ENCODE peak calls at places on chromosome 20, in five cellular contexts. One of them, this sample, is unnamed.

GRCh38 chr20:49792006-49792405 is 20.6 kb upstream of the SLC9A8 start:
- DNase-seq in BE2C: no peak
- DNase-seq in GM12865: no peak
- DNase-seq in OCI-LY7: no peak
- DNase-seq in uterus: no peak
- DNase-seq in this sample: no peak

GRCh38 chr20:31868853-31869672 is 1.3 kb downstream of the DUSP15 start:
- DNase-seq in BE2C: no peak
- DNase-seq in GM12865: no peak
- DNase-seq in OCI-LY7: no peak
- DNase-seq in uterus: no peak
- DNase-seq in this sample: no peak

GRCh38 chr20:60108397-60108796 is 150.2 kb downstream of the CDH26 start:
- DNase-seq in BE2C: no peak
- DNase-seq in GM12865: no peak
- DNase-seq in OCI-LY7: no peak
- DNase-seq in uterus: no peak
- DNase-seq in this sample: no peak

GRCh38 chr20:19934792-19935491 is 82.2 kb upstream of the NAA20 start:
- DNase-seq in BE2C: no peak
- DNase-seq in GM12865: peak
- DNase-seq in OCI-LY7: no peak
- DNase-seq in uterus: no peak
- DNase-seq in this sample: no peak

GRCh38 chr20:19419420-19419819 is 207.0 kb downstream of the SLC24A3 start:
- DNase-seq in BE2C: no peak
- DNase-seq in GM12865: no peak
- DNase-seq in OCI-LY7: no peak
- DNase-seq in uterus: no peak
- DNase-seq in this sample: no peak

GRCh38 chr20:50540620-50541605 is 30.7 kb downstream of the PTPN1 start:
- DNase-seq in BE2C: no peak
- DNase-seq in GM12865: no peak
- DNase-seq in OCI-LY7: no peak
- DNase-seq in uterus: no peak
- DNase-seq in this sample: no peak

GRCh38 chr20:4443016-4443415 is 278.7 kb upstream of the PRND start:
- DNase-seq in BE2C: no peak
- DNase-seq in GM12865: no peak
- DNase-seq in OCI-LY7: no peak
- DNase-seq in uterus: no peak
- DNase-seq in this sample: no peak

GRCh38 chr20:12875510-12875909 is 133.3 kb upstream of the SPTLC3 start:
- DNase-seq in BE2C: no peak
- DNase-seq in GM12865: no peak
- DNase-seq in OCI-LY7: no peak
- DNase-seq in uterus: no peak
- DNase-seq in this sample: no peak

GRCh38 chr20:61874421-61875068 is 191.1 kb downstream of the TAF4 start:
- DNase-seq in BE2C: no peak
- DNase-seq in GM12865: no peak
- DNase-seq in OCI-LY7: peak
- DNase-seq in uterus: no peak
- DNase-seq in this sample: no peak

GRCh38 chr20:4227085-4227821 is 211.9 kb upstream of the RNF24 start:
- DNase-seq in BE2C: no peak
- DNase-seq in GM12865: peak
- DNase-seq in OCI-LY7: peak
- DNase-seq in uterus: no peak
- DNase-seq in this sample: no peak

GRCh38 chr20:24164360-24164759 is 175.8 kb upstream of the GGTLC1 start:
- DNase-seq in BE2C: peak
- DNase-seq in GM12865: peak
- DNase-seq in OCI-LY7: peak
- DNase-seq in uterus: no peak
- DNase-seq in this sample: no peak

GRCh38 chr20:49496526-49497216 is 14.2 kb upstream of the KCNB1 start:
- DNase-seq in BE2C: no peak
- DNase-seq in GM12865: no peak
- DNase-seq in OCI-LY7: no peak
- DNase-seq in uterus: no peak
- DNase-seq in this sample: no peak

GRCh38 chr20:50848341-50848808 is 53.5 kb downstream of the BCAS4 start:
- DNase-seq in BE2C: no peak
- DNase-seq in GM12865: peak
- DNase-seq in OCI-LY7: peak
- DNase-seq in uterus: peak
- DNase-seq in this sample: no peak

GRCh38 chr20:20821496-20822260 is 109.2 kb upstream of the RALGAPA2 start:
- DNase-seq in BE2C: no peak
- DNase-seq in GM12865: no peak
- DNase-seq in OCI-LY7: no peak
- DNase-seq in uterus: no peak
- DNase-seq in this sample: no peak

GRCh38 chr20:50027611-50028105 is 44.9 kb downstream of the SNAI1 start:
- DNase-seq in BE2C: peak
- DNase-seq in GM12865: no peak
- DNase-seq in OCI-LY7: no peak
- DNase-seq in uterus: peak
- DNase-seq in this sample: no peak

GRCh38 chr20:15654208-15654649 is 919.0 kb downstream of the KIF16B start:
- DNase-seq in BE2C: peak
- DNase-seq in GM12865: peak
- DNase-seq in OCI-LY7: peak
- DNase-seq in uterus: no peak
- DNase-seq in this sample: peak

GRCh38 chr20:50701055-50701963 is 10.0 kb upstream of the RIPOR3 start:
- DNase-seq in BE2C: no peak
- DNase-seq in GM12865: no peak
- DNase-seq in OCI-LY7: no peak
- DNase-seq in uterus: no peak
- DNase-seq in this sample: no peak

GRCh38 chr20:50285376-50286173 is 94.9 kb downstream of the CEBPB start:
- DNase-seq in BE2C: peak
- DNase-seq in GM12865: peak
- DNase-seq in OCI-LY7: peak
- DNase-seq in uterus: peak
- DNase-seq in this sample: peak

GRCh38 chr20:62818592-62819493 is 2.0 kb downstream of the COL9A3 start:
- DNase-seq in BE2C: peak
- DNase-seq in GM12865: no peak
- DNase-seq in OCI-LY7: no peak
- DNase-seq in uterus: no peak
- DNase-seq in this sample: no peak

GRCh38 chr20:64196831-64197418 is 32.7 kb downstream of the MYT1 start:
- DNase-seq in BE2C: no peak
- DNase-seq in GM12865: no peak
- DNase-seq in OCI-LY7: no peak
- DNase-seq in uterus: no peak
- DNase-seq in this sample: no peak

GRCh38 chr20:59006864-59007757 is at the start of gene CTSZ:
- DNase-seq in BE2C: no peak
- DNase-seq in GM12865: peak
- DNase-seq in OCI-LY7: peak
- DNase-seq in uterus: peak
- DNase-seq in this sample: no peak

GRCh38 chr20:3632311-3633004 is 30.7 kb downstream of the GFRA4 start:
- DNase-seq in BE2C: no peak
- DNase-seq in GM12865: no peak
- DNase-seq in OCI-LY7: no peak
- DNase-seq in uterus: no peak
- DNase-seq in this sample: no peak

DNA sequence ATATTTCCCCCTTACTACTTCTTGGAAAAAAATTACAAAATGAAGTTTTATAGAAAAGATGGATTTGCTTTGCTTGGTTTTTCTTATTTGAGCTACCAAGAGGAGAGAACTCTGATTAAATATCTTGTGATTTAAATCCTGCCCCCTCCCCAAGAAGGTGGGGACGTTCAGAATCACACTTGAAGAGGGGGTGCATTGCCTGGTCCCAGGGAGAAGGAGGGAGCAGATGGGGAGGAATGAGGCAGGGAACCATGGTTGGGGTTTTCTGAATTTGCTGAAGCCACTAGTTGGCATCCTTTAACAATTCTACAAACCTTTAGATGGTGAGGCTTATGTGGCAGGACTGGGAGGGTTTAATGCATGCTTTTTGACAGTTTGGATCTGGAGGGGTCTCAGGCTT is 5.5 kb downstream of the PCK1 start:
- DNase-seq in BE2C: no peak
- DNase-seq in GM12865: no peak
- DNase-seq in OCI-LY7: no peak
- DNase-seq in uterus: no peak
- DNase-seq in this sample: no peak
- H3K4me3 ChIP-seq in BE2C: no peak
- H3K4me3 ChIP-seq in GM12865: no peak
- H3K4me3 ChIP-seq in OCI-LY7: no peak
- H3K4me3 ChIP-seq in uterus: no peak
- H3K4me3 ChIP-seq in this sample: no peak

GRCh38 chr20:53382263-53382844 is 211.3 kb downstream of the ZNF217 start:
- DNase-seq in BE2C: peak
- DNase-seq in GM12865: no peak
- DNase-seq in OCI-LY7: no peak
- DNase-seq in uterus: no peak
- DNase-seq in this sample: no peak

GRCh38 chr20:53384392-53384791 is 209.2 kb downstream of the ZNF217 start:
- DNase-seq in BE2C: no peak
- DNase-seq in GM12865: no peak
- DNase-seq in OCI-LY7: no peak
- DNase-seq in uterus: no peak
- DNase-seq in this sample: no peak

GRCh38 chr20:53376021-53376420 is 217.6 kb downstream of the ZNF217 start:
- DNase-seq in BE2C: no peak
- DNase-seq in GM12865: no peak
- DNase-seq in OCI-LY7: no peak
- DNase-seq in uterus: no peak
- DNase-seq in this sample: no peak

GRCh38 chr20:53386186-53386681 is 207.4 kb downstream of the ZNF217 start:
- DNase-seq in BE2C: no peak
- DNase-seq in GM12865: no peak
- DNase-seq in OCI-LY7: no peak
- DNase-seq in uterus: no peak
- DNase-seq in this sample: no peak

GRCh38 chr20:53381568-53382262 is 211.9 kb downstream of the ZNF217 start:
- DNase-seq in BE2C: no peak
- DNase-seq in GM12865: no peak
- DNase-seq in OCI-LY7: no peak
- DNase-seq in uterus: no peak
- DNase-seq in this sample: no peak
- TF ChIP-seq CTCF in BE2C: peak
- TF ChIP-seq CTCF in GM12865: no peak
- TF ChIP-seq CTCF in OCI-LY7: peak
- TF ChIP-seq CTCF in uterus: no peak
- TF ChIP-seq CTCF in this sample: no peak

GRCh38 chr20:36645353-36645752 is 643 bp downstream of the SLA2 start:
- DNase-seq in BE2C: no peak
- DNase-seq in GM12865: no peak
- DNase-seq in OCI-LY7: no peak
- DNase-seq in uterus: no peak
- DNase-seq in this sample: no peak
- H3K4me3 ChIP-seq in BE2C: no peak
- H3K4me3 ChIP-seq in GM12865: no peak
- H3K4me3 ChIP-seq in OCI-LY7: no peak
- H3K4me3 ChIP-seq in uterus: no peak
- H3K4me3 ChIP-seq in this sample: no peak

DNA sequence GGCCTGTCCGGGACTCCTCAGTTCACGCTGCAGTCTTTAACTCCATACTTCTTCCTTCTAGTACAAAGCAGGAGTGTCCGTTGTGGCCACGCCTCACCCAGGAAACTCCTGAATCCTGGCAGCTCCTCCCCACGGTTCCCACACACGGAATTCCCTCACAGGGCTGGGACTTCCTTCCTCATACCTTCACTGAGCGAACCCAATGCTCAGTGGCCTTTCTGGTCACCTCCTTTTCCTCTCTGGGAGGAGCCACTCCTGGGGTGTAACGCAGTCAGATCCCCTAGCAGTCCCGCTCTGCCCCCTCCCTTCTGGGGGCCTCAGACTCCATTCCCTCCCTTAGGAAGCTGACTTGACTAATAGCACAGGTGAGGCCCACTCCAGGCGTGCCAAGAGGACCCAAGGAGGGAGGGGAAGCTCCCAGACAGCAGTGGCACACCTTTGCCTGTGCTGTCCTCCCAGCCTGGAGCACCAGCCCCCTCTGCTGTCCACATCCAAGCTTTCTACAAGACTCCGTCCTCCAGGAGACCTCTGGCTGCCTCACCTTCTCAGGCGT is at the start of gene SLC52A3:
- DNase-seq in BE2C: no peak
- DNase-seq in GM12865: no peak
- DNase-seq in OCI-LY7: no peak
- DNase-seq in uterus: no peak
- DNase-seq in this sample: no peak
- TF ChIP-seq CTCF in BE2C: peak
- TF ChIP-seq CTCF in GM12865: peak
- TF ChIP-seq CTCF in OCI-LY7: no peak
- TF ChIP-seq CTCF in uterus: peak
- TF ChIP-seq CTCF in this sample: no peak

GRCh38 chr20:38779247-38780097 is 26.0 kb upstream of the PPP1R16B start:
- DNase-seq in BE2C: no peak
- DNase-seq in GM12865: no peak
- DNase-seq in OCI-LY7: no peak
- DNase-seq in uterus: no peak
- DNase-seq in this sample: no peak
- H3K4me3 ChIP-seq in BE2C: no peak
- H3K4me3 ChIP-seq in GM12865: no peak
- H3K4me3 ChIP-seq in OCI-LY7: no peak
- H3K4me3 ChIP-seq in uterus: no peak
- H3K4me3 ChIP-seq in this sample: no peak

DNA sequence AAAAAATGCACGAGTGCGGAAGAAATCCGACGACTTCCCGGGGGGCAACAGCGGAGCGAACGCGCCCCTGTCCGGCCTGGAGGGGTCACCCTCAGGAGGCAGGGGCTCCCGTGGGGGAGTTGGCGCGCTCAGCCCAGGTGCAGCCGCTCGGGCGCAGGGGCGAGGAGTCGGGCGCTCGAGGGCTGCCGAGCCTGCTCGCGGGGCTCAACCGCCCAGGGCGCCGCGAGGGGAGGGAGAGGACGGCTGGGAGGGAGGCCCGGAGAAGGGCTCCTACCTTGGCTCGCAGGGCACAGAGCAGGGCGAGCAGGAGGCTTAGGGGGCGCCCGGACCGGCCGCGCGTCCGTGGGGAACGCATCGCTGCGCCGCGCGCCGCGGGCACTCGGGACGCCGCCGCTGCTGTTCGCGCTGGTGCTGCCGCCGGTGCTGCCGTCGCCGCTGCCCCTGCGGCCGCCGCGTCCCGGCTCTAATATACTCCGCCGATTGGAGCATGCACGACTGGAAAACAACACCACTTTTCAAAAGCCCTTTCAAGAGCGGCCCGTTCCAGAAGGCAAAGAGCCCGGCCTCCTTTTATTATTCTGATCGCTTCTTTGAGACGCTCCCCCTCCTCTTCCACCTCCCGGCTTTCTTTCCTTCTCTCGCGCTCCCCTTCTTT is 496 bp downstream of the JAG1 start:
- DNase-seq in BE2C: peak
- DNase-seq in GM12865: peak
- DNase-seq in OCI-LY7: peak
- DNase-seq in uterus: no peak
- DNase-seq in this sample: no peak
- TF ChIP-seq CTCF in BE2C: no peak
- TF ChIP-seq CTCF in GM12865: no peak
- TF ChIP-seq CTCF in OCI-LY7: no peak
- TF ChIP-seq CTCF in uterus: no peak
- TF ChIP-seq CTCF in this sample: no peak

This sample was measured in GM12864.